ENCODE peak calls at places on chromosomes 4 and X, in five cellular contexts. One of them, this sample, is unnamed.

GRCh38 chr4:37717575-37717974 is 31.4 kb upstream of the RELL1 start:
- DNase-seq in lung: no peak
- DNase-seq in naive B cell: no peak
- DNase-seq in MG63: peak
- DNase-seq in HTR-8/SVneo: no peak
- DNase-seq in this sample: peak

GRCh38 chr4:188971125-188971524 is 831.9 kb downstream of the TRIML1 start:
- DNase-seq in lung: no peak
- DNase-seq in naive B cell: no peak
- DNase-seq in MG63: no peak
- DNase-seq in HTR-8/SVneo: peak
- DNase-seq in this sample: peak

GRCh38 chr4:17561195-17561909 is 15.6 kb upstream of the LAP3 start:
- DNase-seq in lung: no peak
- DNase-seq in naive B cell: no peak
- DNase-seq in MG63: peak
- DNase-seq in HTR-8/SVneo: no peak
- DNase-seq in this sample: peak

GRCh38 chr4:126955292-126956191 is 677.2 kb upstream of the INTU start:
- DNase-seq in lung: no peak
- DNase-seq in naive B cell: no peak
- DNase-seq in MG63: no peak
- DNase-seq in HTR-8/SVneo: no peak
- DNase-seq in this sample: no peak

GRCh38 chrX:115960440-115961084 is 210.0 kb upstream of the AGTR2 start:
- DNase-seq in lung: no peak
- DNase-seq in naive B cell: no peak
- DNase-seq in MG63: no peak
- DNase-seq in HTR-8/SVneo: no peak
- DNase-seq in this sample: no peak

GRCh38 chr4:15031197-15031596 is 28.9 kb downstream of the CPEB2 start:
- DNase-seq in lung: no peak
- DNase-seq in naive B cell: no peak
- DNase-seq in MG63: no peak
- DNase-seq in HTR-8/SVneo: no peak
- DNase-seq in this sample: no peak

GRCh38 chr4:138243369-138243768 is 1.2 kb upstream of the SLC7A11 start:
- DNase-seq in lung: no peak
- DNase-seq in naive B cell: no peak
- DNase-seq in MG63: no peak
- DNase-seq in HTR-8/SVneo: no peak
- DNase-seq in this sample: no peak

GRCh38 chr4:2259541-2260267 is 2.2 kb downstream of the MXD4 start:
- DNase-seq in lung: no peak
- DNase-seq in naive B cell: no peak
- DNase-seq in MG63: no peak
- DNase-seq in HTR-8/SVneo: no peak
- DNase-seq in this sample: no peak

GRCh38 chrX:65607070-65607742 is 60.2 kb upstream of the MSN start:
- DNase-seq in lung: no peak
- DNase-seq in naive B cell: no peak
- DNase-seq in MG63: peak
- DNase-seq in HTR-8/SVneo: no peak
- DNase-seq in this sample: no peak

GRCh38 chr4:13876940-13877339 is 249.4 kb upstream of the BOD1L1 start:
- DNase-seq in lung: no peak
- DNase-seq in naive B cell: no peak
- DNase-seq in MG63: no peak
- DNase-seq in HTR-8/SVneo: no peak
- DNase-seq in this sample: no peak

GRCh38 chrX:13845721-13846378 is 29.0 kb upstream of the GPM6B start:
- DNase-seq in lung: no peak
- DNase-seq in naive B cell: no peak
- DNase-seq in MG63: no peak
- DNase-seq in HTR-8/SVneo: no peak
- DNase-seq in this sample: peak